ENCODE peak calls at places on chromosome 6, in eight cellular contexts. O is kidney tubule cell, W is HuH-7.5, Q is IMR-90, Z is astrocyte, J is cardiac fibroblast, Y is progenitor cell of endocrine pancreas, D is small intestine. L is an unnamed sample.
A peak's percentile ranks its signal among the peaks of the same experiment; 100 is the strongest.

GRCh38 chr6:16635810-16636602 is 125.3 kb downstream of the ATXN1 start:
- DNase-seq in J (peak; percentile 67), D (no peak), Z (peak; percentile 87), Y (no peak), O (peak; percentile 99), Q (peak; percentile 66), W (no peak), L (no peak)

GRCh38 chr6:44824567-44824966 is 437.1 kb downstream of the CDC5L start:
- DNase-seq in Q (no peak), J (no peak), W (no peak), D (no peak), Z (no peak), O (no peak), Y (no peak), L (no peak)

GRCh38 chr6:161319231-161319630 is 45.4 kb upstream of the AGPAT4 start:
- DNase-seq in J (no peak), O (no peak), Z (no peak), D (no peak), W (no peak), Q (no peak), Y (no peak), L (no peak)

GRCh38 chr6:161067749-161068148 is 76.2 kb downstream of the MAP3K4 start:
- DNase-seq in D (no peak), W (no peak), Z (no peak), J (no peak), O (no peak), Y (no peak), Q (no peak), L (no peak)

GRCh38 chr6:79946773-79947190 is 571 bp downstream of the ELOVL4 start:
- DNase-seq in Z (peak; percentile 10), W (peak; percentile 13), D (no peak), Y (peak; percentile 17), Q (peak; percentile 18), J (no peak), O (no peak), L (no peak)

GRCh38 chr6:27986928-27987725 is 30.1 kb downstream of the OR2B6 start:
- DNase-seq in Z (peak; percentile 20), J (peak; percentile 47), D (no peak), Q (peak; percentile 0), W (no peak), O (peak; percentile 41), Y (no peak), L (no peak)

GRCh38 chr6:132734694-132735236 is 20.9 kb upstream of the VNN1 start:
- DNase-seq in D (no peak), O (no peak), W (no peak), Y (no peak), Q (peak; percentile 83), J (peak; percentile 81), Z (no peak), L (no peak)

GRCh38 chr6:84227044-84227433 is 404 bp downstream of the CEP162 start:
- DNase-seq in W (no peak), Q (no peak), D (peak; percentile 7), O (no peak), J (peak; percentile 5), Z (no peak), Y (no peak), L (no peak)

GRCh38 chr6:5723905-5724691 is 282.6 kb downstream of the NRN1 start:
- DNase-seq in Q (no peak), J (no peak), O (no peak), D (no peak), W (no peak), Z (no peak), Y (no peak), L (no peak)

GRCh38 chr6:19037607-19038006 is 650.5 kb downstream of the RNF144B start:
- DNase-seq in Q (no peak), O (no peak), Z (no peak), Y (no peak), D (no peak), W (no peak), J (no peak), L (no peak)

GRCh38 chr6:52594216-52594615 is 17.4 kb upstream of the TRAM2 start:
- DNase-seq in W (no peak), Z (no peak), O (no peak), Y (no peak), Q (no peak), J (no peak), D (no peak), L (no peak)

GRCh38 chr6:55652429-55652828 is 73.4 kb upstream of the HMGCLL1 start:
- DNase-seq in J (no peak), Y (no peak), O (no peak), W (no peak), D (no peak), Z (no peak), Q (no peak), L (no peak)

GRCh38 chr6:3516094-3516493 is 59.2 kb upstream of the SLC22A23 start:
- DNase-seq in Z (no peak), D (peak; percentile 87), Y (no peak), J (peak; percentile 53), Q (peak; percentile 16), O (peak; percentile 50), W (no peak), L (no peak)

GRCh38 chr6:7675353-7675945 is 50.5 kb upstream of the BMP6 start:
- DNase-seq in Z (no peak), Q (no peak), J (no peak), O (no peak), D (no peak), Y (no peak), W (no peak), L (no peak)

GRCh38 chr6:35590622-35591066 is 77.9 kb upstream of the TULP1 start:
- DNase-seq in W (no peak), J (peak; percentile 72), D (no peak), Z (no peak), Q (no peak), O (no peak), Y (no peak), L (no peak)

GRCh38 chr6:154462425-154462824 is 48.1 kb downstream of the CNKSR3 start:
- DNase-seq in Z (no peak), D (no peak), W (no peak), J (no peak), Q (no peak), O (no peak), Y (no peak), L (no peak)

GRCh38 chr6:169968541-169969270 is 217.3 kb downstream of the ERMARD start:
- DNase-seq in J (no peak), Y (no peak), O (no peak), Z (no peak), W (no peak), D (no peak), Q (no peak), L (peak; percentile 5)

GRCh38 chr6:163218361-163218894 is 196.1 kb upstream of the QKI start:
- DNase-seq in W (no peak), O (no peak), D (no peak), J (no peak), Z (no peak), Q (no peak), Y (no peak), L (no peak)

GRCh38 chr6:121652223-121652622 is 216.8 kb downstream of the GJA1 start:
- DNase-seq in J (peak; percentile 43), Y (no peak), D (no peak), W (no peak), O (no peak), Z (no peak), Q (no peak), L (no peak)

GRCh38 chr6:158630944-158631616 is 13.5 kb downstream of the DYNLT1 start:
- DNase-seq in O (no peak), Q (peak; percentile 68), Y (no peak), D (peak; percentile 62), W (no peak), J (peak; percentile 61), Z (peak; percentile 53), L (no peak)

GRCh38 chr6:129852257-129852858 is 8.8 kb downstream of the TMEM244 start:
- DNase-seq in W (no peak), Y (no peak), O (peak; percentile 32), Z (peak; percentile 29), J (no peak), D (no peak), Q (peak; percentile 22), L (no peak)

GRCh38 chr6:6494677-6495076 is 93.8 kb upstream of the LY86 start:
- DNase-seq in Q (no peak), Z (no peak), J (no peak), D (peak; percentile 14), O (peak; percentile 53), W (peak; percentile 19), Y (peak; percentile 29), L (no peak)

GRCh38 chr6:26043389-26044139 is 43.7 kb upstream of the HFE start:
- DNase-seq in D (peak; percentile 98), Y (no peak), Q (peak; percentile 99), O (peak; percentile 98), J (peak; percentile 99), W (peak; percentile 67), Z (peak; percentile 95), L (no peak)

GRCh38 chr6:130167655-130168054 is 55.1 kb downstream of the SAMD3 start:
- DNase-seq in O (no peak), Y (no peak), W (peak; percentile 13), Z (peak; percentile 34), Q (peak; percentile 83), J (peak; percentile 65), D (no peak), L (no peak)

L was measured in 8988T.